ENCODE peak calls at places on chromosomes 1 and 21, in seven cellular contexts. D is A673, G is uterus, V is fibroblast of lung, I is OCI-LY7, K is tibial nerve, P is esophagus squamous epithelium. F is an unnamed sample.

GRCh38 chr1:23057301-23057700 is 38.0 kb downstream of the KDM1A start:
- DNase-seq in G (no peak), K (no peak), P (no peak), V (no peak), I (no peak), D (no peak), F (no peak)

GRCh38 chr1:192224846-192225245 is 66.6 kb downstream of the RGS18 start:
- DNase-seq in I (no peak), D (peak; percentile 78), G (no peak), P (no peak), V (no peak), K (no peak), F (no peak)

GRCh38 chr1:225602590-225603206 is 50.2 kb downstream of the ENAH start:
- DNase-seq in K (no peak), V (no peak), P (no peak), I (no peak), D (no peak), G (no peak), F (no peak)

GRCh38 chr1:103373991-103374390 is 151.5 kb upstream of the RNPC3 start:
- DNase-seq in V (no peak), I (no peak), D (no peak), K (no peak), P (no peak), G (no peak), F (no peak)

GRCh38 chr1:245604979-245605378 is 450.2 kb downstream of the KIF26B start:
- DNase-seq in K (no peak), D (no peak), P (no peak), G (no peak), V (peak; percentile 9), I (no peak), F (no peak)

GRCh38 chr1:209651148-209651547 is 1.1 kb downstream of the LAMB3 start:
- DNase-seq in V (peak; percentile 79), D (no peak), K (peak; percentile 49), P (no peak), I (no peak), G (no peak), F (no peak)

GRCh38 chr1:79197421-79197820 is 190.9 kb upstream of the ADGRL4 start:
- DNase-seq in I (no peak), D (peak; percentile 60), G (no peak), V (peak; percentile 52), P (no peak), K (peak; percentile 18), F (no peak)

GRCh38 chr1:40750326-40750975 is 33.1 kb upstream of the KCNQ4 start:
- DNase-seq in K (no peak), G (no peak), P (no peak), D (no peak), V (no peak), I (no peak), F (no peak)

GRCh38 chr1:3135746-3136455 is 66.9 kb downstream of the PRDM16 start:
- DNase-seq in K (no peak), G (no peak), V (no peak), I (no peak), P (no peak), D (no peak), F (no peak)

GRCh38 chr1:12284486-12284885 is 54.7 kb downstream of the VPS13D start:
- DNase-seq in D (no peak), K (no peak), I (no peak), V (no peak), G (no peak), P (no peak), F (no peak)
- H3K4me3 ChIP-seq in D (no peak overlapping the region), K (no peak overlapping the region), I (no peak overlapping the region), V (no peak overlapping the region), G (no peak overlapping the region), P (no peak overlapping the region), F (no peak overlapping the region)

GRCh38 chr1:150322310-150322709 is 977 bp downstream of the PRPF3 start:
- DNase-seq in P (no peak), G (no peak), I (no peak), V (peak; percentile 27), K (no peak), D (no peak), F (no peak)
- H3K36me3 ChIP-seq in P (peaks cover 6% of the 10 kb centered on the region), G (no peaks in the 10 kb centered on the region), I (peaks cover 34% of the 10 kb centered on the region), V (peaks cover 4% of the 10 kb centered on the region), K (no peaks in the 10 kb centered on the region), D (peaks cover 26% of the 10 kb centered on the region), F (peaks cover 21% of the 10 kb centered on the region)

GRCh38 chr21:41490330-41490729 is 17.6 kb downstream of the TMPRSS2 start:
- DNase-seq in P (no peak), G (no peak), I (no peak), K (no peak), D (no peak), V (no peak), F (no peak)
- H3K4me3 ChIP-seq in P (no peak overlapping the region), G (no peak overlapping the region), I (no peak overlapping the region), K (no peak overlapping the region), D (no peak overlapping the region), V (no peak overlapping the region), F (no peak overlapping the region)

GRCh38 chr1:19076841-19077616 is 120.6 kb upstream of the IFFO2 start:
- DNase-seq in D (no peak), I (no peak), V (no peak), K (no peak), P (no peak), G (no peak), F (no peak)
- H3K36me3 ChIP-seq in D (peaks cover 90% of the 10 kb centered on the region), I (peaks cover 91% of the 10 kb centered on the region), V (peaks cover 61% of the 10 kb centered on the region), K (peaks cover 2% of the 10 kb centered on the region), P (peaks cover 21% of the 10 kb centered on the region), G (no peaks in the 10 kb centered on the region), F (peaks cover 67% of the 10 kb centered on the region)

GRCh38 chr21:36877741-36878140 is 88.7 kb downstream of the HLCS start:
- DNase-seq in I (no peak), V (no peak), G (no peak), P (no peak), D (no peak), K (no peak), F (no peak)
- H3K4me3 ChIP-seq in I (no peak overlapping the region), V (no peak overlapping the region), G (no peak overlapping the region), P (no peak overlapping the region), D (no peak overlapping the region), K (no peak overlapping the region), F (no peak overlapping the region)